ENCODE peak calls at places on chromosomes 11 and 22, in ten cellular contexts. One of them, this sample, is unnamed.

GRCh38 chr11:17986007-17986710 is 26.7 kb downstream of the SERGEF start:
- DNase-seq in cardiac muscle cell: no peak
- DNase-seq in AG10803: peak; percentile 67
- DNase-seq in activated T-cell treated with anti-CD3 and anti-CD28 coated beads for 1 hour: no peak
- DNase-seq in HAP-1: no peak
- DNase-seq in NCI-H774: no peak
- DNase-seq in tibial artery: peak; percentile 23
- DNase-seq in T follicular helper cell: no peak
- DNase-seq in NCI-H1105: no peak
- DNase-seq in ovary: peak; percentile 69
- DNase-seq in this sample: peak; percentile 45

GRCh38 chr22:17606472-17606871 is 22.1 kb downstream of the ATP6V1E1 start:
- DNase-seq in NCI-H774: no peak
- DNase-seq in tibial artery: no peak
- DNase-seq in NCI-H1105: no peak
- DNase-seq in T follicular helper cell: no peak
- DNase-seq in activated T-cell treated with anti-CD3 and anti-CD28 coated beads for 1 hour: no peak
- DNase-seq in AG10803: peak; percentile 70
- DNase-seq in ovary: no peak
- DNase-seq in cardiac muscle cell: no peak
- DNase-seq in HAP-1: no peak
- DNase-seq in this sample: no peak

GRCh38 chr22:35138521-35138920 is 72.6 kb downstream of the ISX start:
- DNase-seq in ovary: no peak
- DNase-seq in tibial artery: no peak
- DNase-seq in AG10803: no peak
- DNase-seq in NCI-H1105: no peak
- DNase-seq in NCI-H774: no peak
- DNase-seq in T follicular helper cell: no peak
- DNase-seq in activated T-cell treated with anti-CD3 and anti-CD28 coated beads for 1 hour: no peak
- DNase-seq in HAP-1: no peak
- DNase-seq in cardiac muscle cell: no peak
- DNase-seq in this sample: no peak

GRCh38 chr22:46673205-46673604 is 53.0 kb downstream of the GRAMD4 start:
- DNase-seq in HAP-1: no peak
- DNase-seq in tibial artery: no peak
- DNase-seq in activated T-cell treated with anti-CD3 and anti-CD28 coated beads for 1 hour: no peak
- DNase-seq in NCI-H1105: no peak
- DNase-seq in T follicular helper cell: no peak
- DNase-seq in NCI-H774: no peak
- DNase-seq in ovary: no peak
- DNase-seq in AG10803: peak; percentile 45
- DNase-seq in cardiac muscle cell: no peak
- DNase-seq in this sample: no peak

GRCh38 chr11:21144556-21144955 is 475.2 kb downstream of the NELL1 start:
- DNase-seq in T follicular helper cell: no peak
- DNase-seq in HAP-1: no peak
- DNase-seq in tibial artery: no peak
- DNase-seq in AG10803: no peak
- DNase-seq in NCI-H774: no peak
- DNase-seq in NCI-H1105: no peak
- DNase-seq in activated T-cell treated with anti-CD3 and anti-CD28 coated beads for 1 hour: no peak
- DNase-seq in ovary: no peak
- DNase-seq in cardiac muscle cell: peak; percentile 28
- DNase-seq in this sample: no peak

GRCh38 chr22:40890881-40891280 is 29.0 kb upstream of the DNAJB7 start:
- DNase-seq in ovary: no peak
- DNase-seq in AG10803: peak; percentile 52
- DNase-seq in T follicular helper cell: no peak
- DNase-seq in tibial artery: no peak
- DNase-seq in NCI-H774: no peak
- DNase-seq in HAP-1: no peak
- DNase-seq in activated T-cell treated with anti-CD3 and anti-CD28 coated beads for 1 hour: no peak
- DNase-seq in cardiac muscle cell: no peak
- DNase-seq in NCI-H1105: no peak
- DNase-seq in this sample: no peak

GRCh38 chr11:100681064-100681502 is 6.0 kb upstream of the ARHGAP42 start:
- DNase-seq in NCI-H774: peak; percentile 89
- DNase-seq in HAP-1: peak; percentile 61
- DNase-seq in AG10803: peak; percentile 52
- DNase-seq in NCI-H1105: no peak
- DNase-seq in T follicular helper cell: no peak
- DNase-seq in tibial artery: peak; percentile 77
- DNase-seq in activated T-cell treated with anti-CD3 and anti-CD28 coated beads for 1 hour: no peak
- DNase-seq in cardiac muscle cell: peak; percentile 29
- DNase-seq in ovary: no peak
- DNase-seq in this sample: peak; percentile 76

GRCh38 chr22:50346415-50346945 is 3.4 kb downstream of the PPP6R2 start:
- DNase-seq in tibial artery: no peak
- DNase-seq in HAP-1: no peak
- DNase-seq in NCI-H774: no peak
- DNase-seq in ovary: no peak
- DNase-seq in T follicular helper cell: no peak
- DNase-seq in cardiac muscle cell: no peak
- DNase-seq in AG10803: no peak
- DNase-seq in activated T-cell treated with anti-CD3 and anti-CD28 coated beads for 1 hour: no peak
- DNase-seq in NCI-H1105: no peak
- DNase-seq in this sample: no peak

GRCh38 chr11:35260342-35260985 is 121.5 kb downstream of the CD44 start:
- DNase-seq in NCI-H1105: no peak
- DNase-seq in cardiac muscle cell: no peak
- DNase-seq in activated T-cell treated with anti-CD3 and anti-CD28 coated beads for 1 hour: no peak
- DNase-seq in T follicular helper cell: no peak
- DNase-seq in AG10803: peak; percentile 86
- DNase-seq in HAP-1: no peak
- DNase-seq in ovary: no peak
- DNase-seq in NCI-H774: no peak
- DNase-seq in tibial artery: no peak
- DNase-seq in this sample: no peak

GRCh38 chr22:41822289-41823057 is 10.4 kb upstream of the SREBF2 start:
- DNase-seq in activated T-cell treated with anti-CD3 and anti-CD28 coated beads for 1 hour: no peak
- DNase-seq in AG10803: peak; percentile 46
- DNase-seq in cardiac muscle cell: no peak
- DNase-seq in NCI-H774: peak; percentile 35
- DNase-seq in ovary: no peak
- DNase-seq in T follicular helper cell: peak; percentile 6
- DNase-seq in NCI-H1105: peak; percentile 41
- DNase-seq in HAP-1: no peak
- DNase-seq in tibial artery: no peak
- DNase-seq in this sample: no peak

GRCh38 chr11:17558916-17559315 is 11.9 kb downstream of the OTOG start:
- DNase-seq in tibial artery: no peak
- DNase-seq in NCI-H1105: no peak
- DNase-seq in cardiac muscle cell: no peak
- DNase-seq in NCI-H774: no peak
- DNase-seq in ovary: no peak
- DNase-seq in activated T-cell treated with anti-CD3 and anti-CD28 coated beads for 1 hour: no peak
- DNase-seq in T follicular helper cell: no peak
- DNase-seq in HAP-1: no peak
- DNase-seq in AG10803: no peak
- DNase-seq in this sample: no peak

GRCh38 chr22:39658367-39658766 is 87.8 kb downstream of the CACNA1I start:
- DNase-seq in HAP-1: no peak
- DNase-seq in tibial artery: no peak
- DNase-seq in NCI-H774: no peak
- DNase-seq in cardiac muscle cell: no peak
- DNase-seq in activated T-cell treated with anti-CD3 and anti-CD28 coated beads for 1 hour: no peak
- DNase-seq in AG10803: no peak
- DNase-seq in T follicular helper cell: peak; percentile 48
- DNase-seq in NCI-H1105: no peak
- DNase-seq in ovary: no peak
- DNase-seq in this sample: no peak

GRCh38 chr11:83523676-83524075 is 237.5 kb upstream of the CCDC90B start:
- DNase-seq in HAP-1: peak; percentile 27
- DNase-seq in AG10803: no peak
- DNase-seq in T follicular helper cell: no peak
- DNase-seq in ovary: no peak
- DNase-seq in NCI-H1105: no peak
- DNase-seq in cardiac muscle cell: no peak
- DNase-seq in NCI-H774: no peak
- DNase-seq in activated T-cell treated with anti-CD3 and anti-CD28 coated beads for 1 hour: no peak
- DNase-seq in tibial artery: no peak
- DNase-seq in this sample: no peak

GRCh38 chr11:110509485-110509884 is 79.7 kb downstream of the FDX1 start:
- DNase-seq in T follicular helper cell: no peak
- DNase-seq in AG10803: no peak
- DNase-seq in NCI-H1105: no peak
- DNase-seq in HAP-1: no peak
- DNase-seq in ovary: no peak
- DNase-seq in tibial artery: no peak
- DNase-seq in cardiac muscle cell: no peak
- DNase-seq in activated T-cell treated with anti-CD3 and anti-CD28 coated beads for 1 hour: no peak
- DNase-seq in NCI-H774: no peak
- DNase-seq in this sample: no peak

GRCh38 chr22:17707526-17707925 is 66.7 kb downstream of the BID start:
- DNase-seq in AG10803: peak; percentile 17
- DNase-seq in tibial artery: no peak
- DNase-seq in NCI-H1105: no peak
- DNase-seq in activated T-cell treated with anti-CD3 and anti-CD28 coated beads for 1 hour: no peak
- DNase-seq in HAP-1: no peak
- DNase-seq in T follicular helper cell: no peak
- DNase-seq in ovary: no peak
- DNase-seq in NCI-H774: no peak
- DNase-seq in cardiac muscle cell: no peak
- DNase-seq in this sample: no peak

GRCh38 chr22:36936362-36937116 is 23.1 kb downstream of the CSF2RB start:
- DNase-seq in T follicular helper cell: no peak
- DNase-seq in NCI-H1105: no peak
- DNase-seq in tibial artery: no peak
- DNase-seq in HAP-1: no peak
- DNase-seq in AG10803: no peak
- DNase-seq in cardiac muscle cell: no peak
- DNase-seq in activated T-cell treated with anti-CD3 and anti-CD28 coated beads for 1 hour: no peak
- DNase-seq in ovary: no peak
- DNase-seq in NCI-H774: no peak
- DNase-seq in this sample: no peak

GRCh38 chr11:68347841-68348240 is 35.5 kb downstream of the LRP5 start:
- DNase-seq in activated T-cell treated with anti-CD3 and anti-CD28 coated beads for 1 hour: no peak
- DNase-seq in AG10803: no peak
- DNase-seq in tibial artery: no peak
- DNase-seq in HAP-1: no peak
- DNase-seq in NCI-H1105: no peak
- DNase-seq in NCI-H774: no peak
- DNase-seq in T follicular helper cell: no peak
- DNase-seq in cardiac muscle cell: no peak
- DNase-seq in ovary: no peak
- DNase-seq in this sample: no peak

GRCh38 chr11:18352581-18352980 is 30.2 kb downstream of the GTF2H1 start:
- DNase-seq in T follicular helper cell: no peak
- DNase-seq in tibial artery: no peak
- DNase-seq in NCI-H774: no peak
- DNase-seq in ovary: no peak
- DNase-seq in HAP-1: no peak
- DNase-seq in cardiac muscle cell: no peak
- DNase-seq in activated T-cell treated with anti-CD3 and anti-CD28 coated beads for 1 hour: no peak
- DNase-seq in NCI-H1105: no peak
- DNase-seq in AG10803: peak; percentile 34
- DNase-seq in this sample: no peak

This sample was measured in psoas muscle.